ENCODE peak calls at places on chromosome 14, in four cellular contexts. R is stimulated activated CD4-positive, alpha-beta T cell treated with anti-CD3 and anti-CD28 coated beads, Interleukin-1b, Interleukin-23, amount 100 ng/mL, for 24 hours; Q is fibroblast of villous mesenchyme; A is colonic mucosa. W is an unnamed sample.
A peak's percentile ranks its signal among the peaks of the same experiment; 100 is the strongest.

GRCh38 chr14:72549848-72550247 is 344.1 kb downstream of the DPF3 start:
- DNase-seq in R (no peak), Q (no peak), A (no peak), W (no peak)

GRCh38 chr14:96442355-96442754 is 50.4 kb downstream of the AK7 start:
- DNase-seq in R (no peak), Q (no peak), A (no peak), W (no peak)

GRCh38 chr14:75487155-75487671 is 35.1 kb upstream of the BATF start:
- DNase-seq in R (no peak), Q (no peak), A (no peak), W (peak; percentile 22)

GRCh38 chr14:25757364-25757763 is 707.4 kb upstream of the STXBP6 start:
- DNase-seq in R (no peak), Q (no peak), A (no peak), W (no peak)

GRCh38 chr14:22313172-22313801 is 275.7 kb downstream of the DAD1 start:
- DNase-seq in R (no peak), Q (no peak), A (no peak), W (no peak)

GRCh38 chr14:64038857-64039542 is 186.2 kb downstream of the SYNE2 start:
- DNase-seq in R (no peak), Q (no peak), A (no peak), W (no peak)

GRCh38 chr14:49218436-49219092 is 367.6 kb downstream of the RPS29 start:
- DNase-seq in R (no peak), Q (no peak), A (no peak), W (no peak)

GRCh38 chr14:50103558-50103957 is 12.8 kb downstream of the VCPKMT start:
- DNase-seq in R (no peak), Q (no peak), A (no peak), W (no peak)

GRCh38 chr14:75822522-75823288 is 159.1 kb downstream of the TGFB3 start:
- DNase-seq in R (no peak), Q (peak; percentile 90), A (no peak), W (peak; percentile 12)

GRCh38 chr14:53006931-53007330 is 56.1 kb upstream of the FERMT2 start:
- DNase-seq in R (no peak), Q (no peak), A (no peak), W (no peak)

GRCh38 chr14:32846821-32847220 is 91.9 kb upstream of the NPAS3 start:
- DNase-seq in R (no peak), Q (no peak), A (no peak), W (no peak)

GRCh38 chr14:104678346-104678745 is 11.1 kb upstream of the INF2 start:
- DNase-seq in R (no peak), Q (no peak), A (peak; percentile 35), W (no peak)

GRCh38 chr14:63134801-63135200 is 69.4 kb upstream of the RHOJ start:
- DNase-seq in R (no peak), Q (no peak), A (no peak), W (no peak)

GRCh38 chr14:93736378-93737014 is 51.8 kb downstream of the PRIMA1 start:
- DNase-seq in R (no peak), Q (no peak), A (no peak), W (no peak)

GRCh38 chr14:75452900-75453816 is 25.3 kb downstream of the JDP2 start:
- DNase-seq in R (no peak), Q (peak; percentile 97), A (no peak), W (no peak)

GRCh38 chr14:94722397-94722796 is 47.5 kb downstream of the GSC start:
- DNase-seq in R (no peak), Q (no peak), A (no peak), W (no peak)

GRCh38 chr14:51653096-51653814 is 1.5 kb downstream of the FRMD6 start:
- DNase-seq in R (no peak), Q (peak; percentile 81), A (no peak), W (no peak)

GRCh38 chr14:63438065-63438757 is 105.0 kb downstream of the PPP2R5E start:
- DNase-seq in R (peak; percentile 8), Q (peak; percentile 91), A (peak; percentile 56), W (peak; percentile 27)

GRCh38 chr14:70842851-70843462 is 33.6 kb upstream of the MAP3K9 start:
- DNase-seq in R (no peak), Q (no peak), A (no peak), W (peak; percentile 64)

GRCh38 chr14:97719931-97720330 is 922.7 kb downstream of the VRK1 start:
- DNase-seq in R (no peak), Q (no peak), A (no peak), W (peak; percentile 12)

GRCh38 chr14:31441273-31442110 is 15.8 kb downstream of the DTD2 start:
- DNase-seq in R (no peak), Q (peak; percentile 88), A (no peak), W (no peak)

GRCh38 chr14:52067873-52068740 is 752 bp downstream of the NID2 start:
- DNase-seq in R (no peak), Q (peak; percentile 50), A (peak; percentile 62), W (no peak)

GRCh38 chr14:54189358-54190354 is 207.2 kb upstream of the CDKN3 start:
- DNase-seq in R (no peak), Q (no peak), A (no peak), W (no peak)

GRCh38 chr14:98950356-98950895 is 321.6 kb downstream of the BCL11B start:
- DNase-seq in R (no peak), Q (no peak), A (no peak), W (no peak)

GRCh38 chr14:103280278-103280917 is 53.6 kb upstream of the EIF5 start:
- DNase-seq in R (no peak), Q (peak; percentile 14), A (no peak), W (no peak)

GRCh38 chr14:61113561-61113960 is 132.5 kb downstream of the SLC38A6 start:
- DNase-seq in R (no peak), Q (no peak), A (no peak), W (no peak)

GRCh38 chr14:71403673-71404072 is 496.4 kb downstream of the PCNX1 start:
- DNase-seq in R (no peak), Q (peak; percentile 36), A (peak; percentile 27), W (peak; percentile 41)

GRCh38 chr14:33477752-33478151 is 473.1 kb downstream of the EGLN3 start:
- DNase-seq in R (no peak), Q (no peak), A (no peak), W (no peak)

GRCh38 chr14:69274321-69274720 is 14.4 kb downstream of the GALNT16 start:
- DNase-seq in R (no peak), Q (no peak), A (no peak), W (no peak)

W was measured in small intestine.